ENCODE peak calls at places on chromosome 16, in four cellular contexts. I, G, K and S are unnamed samples.
A peak's percentile ranks its signal among the peaks of the same experiment; 100 is the strongest.

GRCh38 chr16:29687755-29688154 is 8.8 kb downstream of the QPRT start:
- DNase-seq in G (no peak), I (no peak), K (no peak), S (no peak)

GRCh38 chr16:15486661-15487060 is 52.3 kb downstream of the BMERB1 start:
- DNase-seq in G (no peak), I (no peak), K (no peak), S (no peak)

GRCh38 chr16:85627102-85627834 is 14.1 kb downstream of the GSE1 start:
- DNase-seq in G (no peak), I (no peak), K (no peak), S (no peak)

GRCh38 chr16:78551487-78552085 is 452.1 kb downstream of the WWOX start:
- DNase-seq in G (no peak), K (no peak), I (no peak), S (no peak)

GRCh38 chr16:63981639-63982038 is 1140.2 kb downstream of the CDH11 start:
- DNase-seq in G (peak; percentile 5), I (no peak), K (no peak), S (no peak)

GRCh38 chr16:31357324-31358156 is 2.6 kb downstream of the ITGAX start:
- DNase-seq in I (no peak), G (peak; percentile 35), K (no peak), S (no peak)

GRCh38 chr16:17313085-17313611 is 157.6 kb downstream of the XYLT1 start:
- DNase-seq in K (no peak), G (peak; percentile 60), I (peak; percentile 90), S (peak; percentile 73)

GRCh38 chr16:57318240-57318970 is 33.9 kb upstream of the PLLP start:
- DNase-seq in G (no peak), I (no peak), K (no peak), S (peak; percentile 18)

GRCh38 chr16:83713597-83713996 is 94.2 kb upstream of the HSBP1 start:
- DNase-seq in I (no peak), G (no peak), K (no peak), S (no peak)

GRCh38 chr16:67000384-67001158 is 12.2 kb downstream of the CES4A start:
- DNase-seq in G (peak; percentile 77), K (peak; percentile 14), I (peak; percentile 61), S (peak; percentile 72)

GRCh38 chr16:20901068-20901440 is 483 bp downstream of the LYRM1 start:
- DNase-seq in K (no peak), I (no peak), G (no peak), S (no peak)

GRCh38 chr16:72938426-72939164 is 109.3 kb downstream of the ZFHX3 start:
- DNase-seq in K (no peak), I (peak; percentile 84), G (no peak), S (peak; percentile 87)

GRCh38 chr16:82954224-82954929 is 327.6 kb downstream of the CDH13 start:
- DNase-seq in G (no peak), I (no peak), K (no peak), S (no peak)

GRCh38 chr16:87060026-87060986 is 256.9 kb downstream of the C16orf95 start:
- DNase-seq in I (no peak), G (no peak), K (no peak), S (no peak)

GRCh38 chr16:31334934-31335333 is 20.0 kb upstream of the ITGAX start:
- DNase-seq in I (no peak), G (no peak), K (no peak), S (no peak)

GRCh38 chr16:30054451-30054850 is 11.1 kb upstream of the ALDOA start:
- DNase-seq in G (no peak), K (no peak), I (no peak), S (no peak)

GRCh38 chr16:21001262-21001661 is 100.7 kb downstream of the LYRM1 start:
- DNase-seq in K (no peak), G (peak; percentile 2), I (no peak), S (no peak)

GRCh38 chr16:8675183-8676159 is 1.1 kb downstream of the ABAT start:
- DNase-seq in K (no peak), I (no peak), G (no peak), S (no peak)

GRCh38 chr16:20410153-20410723 is 904 bp downstream of the ACSM5 start:
- DNase-seq in G (no peak), K (no peak), I (no peak), S (no peak)

GRCh38 chr16:17509194-17509593 is 38.4 kb upstream of the XYLT1 start:
- DNase-seq in G (no peak), I (no peak), K (no peak), S (no peak)

GRCh38 chr16:72092832-72093447 is 480 bp downstream of the TXNL4B start:
- DNase-seq in G (no peak), K (no peak), I (no peak), S (no peak)

GRCh38 chr16:2821483-2822157 is 4.6 kb downstream of the PRSS21 start:
- DNase-seq in G (no peak), K (no peak), I (no peak), S (peak; percentile 40)

GRCh38 chr16:65644821-65645220 is 523.0 kb upstream of the CDH11 start:
- DNase-seq in G (no peak), K (no peak), I (no peak), S (no peak)

GRCh38 chr16:89805136-89805905 is 11.1 kb downstream of the FANCA start:
- DNase-seq in I (no peak), K (no peak), G (no peak), S (no peak)